ENCODE peak calls at places on chromosome 9, in six cellular contexts. One of them, this sample, is unnamed.

GRCh38 chr9:70065572-70065971 is 21.9 kb downstream of the MAMDC2 start:
- DNase-seq in renal cortical epithelial cell: no peak
- DNase-seq in transverse colon: no peak
- DNase-seq in ureter: no peak
- DNase-seq in stimulated activated CD4-positive, alpha-beta T cell treated with anti-CD3 and anti-CD28 coated beads, TNF-alpha, amount 100 ng/mL, for 1 hour: no peak
- DNase-seq in NCI-H345: no peak
- DNase-seq in this sample: no peak

GRCh38 chr9:112338561-112338960 is 5.1 kb upstream of the PTBP3 start:
- DNase-seq in renal cortical epithelial cell: peak; percentile 83
- DNase-seq in transverse colon: peak; percentile 24
- DNase-seq in ureter: no peak
- DNase-seq in stimulated activated CD4-positive, alpha-beta T cell treated with anti-CD3 and anti-CD28 coated beads, TNF-alpha, amount 100 ng/mL, for 1 hour: no peak
- DNase-seq in NCI-H345: no peak
- DNase-seq in this sample: peak; percentile 52

GRCh38 chr9:98101868-98102273 is 17.2 kb downstream of the TRIM14 start:
- DNase-seq in renal cortical epithelial cell: no peak
- DNase-seq in transverse colon: peak; percentile 75
- DNase-seq in ureter: no peak
- DNase-seq in stimulated activated CD4-positive, alpha-beta T cell treated with anti-CD3 and anti-CD28 coated beads, TNF-alpha, amount 100 ng/mL, for 1 hour: no peak
- DNase-seq in NCI-H345: peak; percentile 35
- DNase-seq in this sample: no peak

GRCh38 chr9:114545055-114545454 is 39.8 kb upstream of the WHRN start:
- DNase-seq in renal cortical epithelial cell: no peak
- DNase-seq in transverse colon: no peak
- DNase-seq in ureter: no peak
- DNase-seq in stimulated activated CD4-positive, alpha-beta T cell treated with anti-CD3 and anti-CD28 coated beads, TNF-alpha, amount 100 ng/mL, for 1 hour: no peak
- DNase-seq in NCI-H345: no peak
- DNase-seq in this sample: no peak

GRCh38 chr9:89701221-89701798 is 96.5 kb downstream of the GADD45G start:
- DNase-seq in renal cortical epithelial cell: no peak
- DNase-seq in transverse colon: no peak
- DNase-seq in ureter: no peak
- DNase-seq in stimulated activated CD4-positive, alpha-beta T cell treated with anti-CD3 and anti-CD28 coated beads, TNF-alpha, amount 100 ng/mL, for 1 hour: peak; percentile 63
- DNase-seq in NCI-H345: no peak
- DNase-seq in this sample: no peak

GRCh38 chr9:113566712-113567071 is 103.2 kb downstream of the RGS3 start:
- DNase-seq in renal cortical epithelial cell: no peak
- DNase-seq in transverse colon: no peak
- DNase-seq in ureter: peak; percentile 47
- DNase-seq in stimulated activated CD4-positive, alpha-beta T cell treated with anti-CD3 and anti-CD28 coated beads, TNF-alpha, amount 100 ng/mL, for 1 hour: no peak
- DNase-seq in NCI-H345: no peak
- DNase-seq in this sample: no peak

GRCh38 chr9:37156781-37157356 is 36.5 kb downstream of the ZCCHC7 start:
- DNase-seq in renal cortical epithelial cell: peak; percentile 70
- DNase-seq in transverse colon: no peak
- DNase-seq in ureter: no peak
- DNase-seq in stimulated activated CD4-positive, alpha-beta T cell treated with anti-CD3 and anti-CD28 coated beads, TNF-alpha, amount 100 ng/mL, for 1 hour: no peak
- DNase-seq in NCI-H345: no peak
- DNase-seq in this sample: peak; percentile 18

GRCh38 chr9:31089822-31090221 is 1294.6 kb upstream of the ACO1 start:
- DNase-seq in renal cortical epithelial cell: peak; percentile 90
- DNase-seq in transverse colon: no peak
- DNase-seq in ureter: no peak
- DNase-seq in stimulated activated CD4-positive, alpha-beta T cell treated with anti-CD3 and anti-CD28 coated beads, TNF-alpha, amount 100 ng/mL, for 1 hour: no peak
- DNase-seq in NCI-H345: no peak
- DNase-seq in this sample: no peak

GRCh38 chr9:92976436-92976835 is 29.1 kb downstream of the FGD3 start:
- DNase-seq in renal cortical epithelial cell: no peak
- DNase-seq in transverse colon: no peak
- DNase-seq in ureter: no peak
- DNase-seq in stimulated activated CD4-positive, alpha-beta T cell treated with anti-CD3 and anti-CD28 coated beads, TNF-alpha, amount 100 ng/mL, for 1 hour: no peak
- DNase-seq in NCI-H345: no peak
- DNase-seq in this sample: no peak

GRCh38 chr9:70411141-70411929 is 3.1 kb downstream of the KLF9 start:
- DNase-seq in renal cortical epithelial cell: peak; percentile 80
- DNase-seq in transverse colon: peak; percentile 64
- DNase-seq in ureter: peak; percentile 58
- DNase-seq in stimulated activated CD4-positive, alpha-beta T cell treated with anti-CD3 and anti-CD28 coated beads, TNF-alpha, amount 100 ng/mL, for 1 hour: no peak
- DNase-seq in NCI-H345: no peak
- DNase-seq in this sample: peak; percentile 84

GRCh38 chr9:129630967-129631672 is 5.2 kb downstream of the NTMT1 start:
- DNase-seq in renal cortical epithelial cell: peak; percentile 45
- DNase-seq in transverse colon: no peak
- DNase-seq in ureter: no peak
- DNase-seq in stimulated activated CD4-positive, alpha-beta T cell treated with anti-CD3 and anti-CD28 coated beads, TNF-alpha, amount 100 ng/mL, for 1 hour: no peak
- DNase-seq in NCI-H345: no peak
- DNase-seq in this sample: no peak

GRCh38 chr9:17349816-17350215 is 215.0 kb downstream of the CNTLN start:
- DNase-seq in renal cortical epithelial cell: peak; percentile 30
- DNase-seq in transverse colon: no peak
- DNase-seq in ureter: no peak
- DNase-seq in stimulated activated CD4-positive, alpha-beta T cell treated with anti-CD3 and anti-CD28 coated beads, TNF-alpha, amount 100 ng/mL, for 1 hour: no peak
- DNase-seq in NCI-H345: no peak
- DNase-seq in this sample: peak; percentile 37

GRCh38 chr9:129140397-129141065 is 29.3 kb downstream of the PTPA start:
- DNase-seq in renal cortical epithelial cell: peak; percentile 45
- DNase-seq in transverse colon: peak; percentile 55
- DNase-seq in ureter: peak; percentile 74
- DNase-seq in stimulated activated CD4-positive, alpha-beta T cell treated with anti-CD3 and anti-CD28 coated beads, TNF-alpha, amount 100 ng/mL, for 1 hour: peak; percentile 12
- DNase-seq in NCI-H345: peak; percentile 64
- DNase-seq in this sample: peak; percentile 38

GRCh38 chr9:136286359-136286986 is 17.4 kb downstream of the CCDC187 start:
- DNase-seq in renal cortical epithelial cell: no peak
- DNase-seq in transverse colon: no peak
- DNase-seq in ureter: no peak
- DNase-seq in stimulated activated CD4-positive, alpha-beta T cell treated with anti-CD3 and anti-CD28 coated beads, TNF-alpha, amount 100 ng/mL, for 1 hour: no peak
- DNase-seq in NCI-H345: no peak
- DNase-seq in this sample: no peak

GRCh38 chr9:19193029-19193324 is 37.5 kb upstream of the DENND4C start:
- DNase-seq in renal cortical epithelial cell: no peak
- DNase-seq in transverse colon: no peak
- DNase-seq in ureter: no peak
- DNase-seq in stimulated activated CD4-positive, alpha-beta T cell treated with anti-CD3 and anti-CD28 coated beads, TNF-alpha, amount 100 ng/mL, for 1 hour: no peak
- DNase-seq in NCI-H345: no peak
- DNase-seq in this sample: no peak

GRCh38 chr9:124033967-124034366 is 22.4 kb downstream of the LHX2 start:
- DNase-seq in renal cortical epithelial cell: no peak
- DNase-seq in transverse colon: no peak
- DNase-seq in ureter: no peak
- DNase-seq in stimulated activated CD4-positive, alpha-beta T cell treated with anti-CD3 and anti-CD28 coated beads, TNF-alpha, amount 100 ng/mL, for 1 hour: no peak
- DNase-seq in NCI-H345: no peak
- DNase-seq in this sample: no peak

GRCh38 chr9:72751541-72751940 is 201.3 kb downstream of the ALDH1A1 start:
- DNase-seq in renal cortical epithelial cell: no peak
- DNase-seq in transverse colon: no peak
- DNase-seq in ureter: no peak
- DNase-seq in stimulated activated CD4-positive, alpha-beta T cell treated with anti-CD3 and anti-CD28 coated beads, TNF-alpha, amount 100 ng/mL, for 1 hour: no peak
- DNase-seq in NCI-H345: no peak
- DNase-seq in this sample: no peak

GRCh38 chr9:13958672-13959071 is 355.3 kb downstream of the NFIB start:
- DNase-seq in renal cortical epithelial cell: no peak
- DNase-seq in transverse colon: no peak
- DNase-seq in ureter: no peak
- DNase-seq in stimulated activated CD4-positive, alpha-beta T cell treated with anti-CD3 and anti-CD28 coated beads, TNF-alpha, amount 100 ng/mL, for 1 hour: no peak
- DNase-seq in NCI-H345: no peak
- DNase-seq in this sample: no peak

GRCh38 chr9:69943146-69943545 is 100.5 kb upstream of the MAMDC2 start:
- DNase-seq in renal cortical epithelial cell: no peak
- DNase-seq in transverse colon: no peak
- DNase-seq in ureter: no peak
- DNase-seq in stimulated activated CD4-positive, alpha-beta T cell treated with anti-CD3 and anti-CD28 coated beads, TNF-alpha, amount 100 ng/mL, for 1 hour: no peak
- DNase-seq in NCI-H345: peak; percentile 32
- DNase-seq in this sample: no peak

GRCh38 chr9:5360341-5360740 is 20.7 kb upstream of the RLN1 start:
- DNase-seq in renal cortical epithelial cell: no peak
- DNase-seq in transverse colon: no peak
- DNase-seq in ureter: no peak
- DNase-seq in stimulated activated CD4-positive, alpha-beta T cell treated with anti-CD3 and anti-CD28 coated beads, TNF-alpha, amount 100 ng/mL, for 1 hour: no peak
- DNase-seq in NCI-H345: no peak
- DNase-seq in this sample: no peak

GRCh38 chr9:26566141-26566540 is 326.5 kb downstream of the CAAP1 start:
- DNase-seq in renal cortical epithelial cell: no peak
- DNase-seq in transverse colon: no peak
- DNase-seq in ureter: no peak
- DNase-seq in stimulated activated CD4-positive, alpha-beta T cell treated with anti-CD3 and anti-CD28 coated beads, TNF-alpha, amount 100 ng/mL, for 1 hour: no peak
- DNase-seq in NCI-H345: no peak
- DNase-seq in this sample: no peak

This sample was measured in HCEC 1CT.